ENCODE peak calls at places on chromosomes 6 and 20, in seven cellular contexts. J is uterus, O is H1, N is GM10248, M is psoas muscle, X is GM12865, W is K562. K is an unnamed sample.

GRCh38 chr6:41222045-41222444 is 6.1 kb upstream of the TREML4 start:
- DNase-seq in J (no peak), O (no peak), N (no peak), M (no peak), X (no peak), W (no peak), K (no peak)

GRCh38 chr20:33516882-33517281 is 27.0 kb downstream of the CBFA2T2 start:
- DNase-seq in J (no peak), O (no peak), N (no peak), M (no peak), X (peak; percentile 2), W (no peak), K (peak; percentile 8)

GRCh38 chr6:169619650-169620049 is 82.2 kb downstream of the WDR27 start:
- DNase-seq in J (no peak), O (no peak), N (no peak), M (no peak), X (no peak), W (no peak), K (peak; percentile 58)

GRCh38 chr6:129859524-129859923 is 1.6 kb downstream of the TMEM244 start:
- DNase-seq in J (no peak), O (no peak), N (no peak), M (no peak), X (no peak), W (no peak), K (no peak)

GRCh38 chr6:160043784-160044183 is 74.9 kb downstream of the IGF2R start:
- DNase-seq in J (no peak), O (no peak), N (no peak), M (no peak), X (no peak), W (no peak), K (peak; percentile 21)

GRCh38 chr6:79894939-79895338 is 52.4 kb downstream of the ELOVL4 start:
- DNase-seq in J (no peak), O (no peak), N (no peak), M (no peak), X (no peak), W (no peak), K (peak; percentile 75)

GRCh38 chr20:19889011-19889953 is 127.9 kb upstream of the NAA20 start:
- DNase-seq in J (peak; percentile 60), O (no peak), N (no peak), M (peak; percentile 40), X (no peak), W (no peak), K (peak; percentile 48)

GRCh38 chr6:110517034-110517433 is 40.6 kb upstream of the SLC22A16 start:
- DNase-seq in J (no peak), O (no peak), N (no peak), M (no peak), X (no peak), W (no peak), K (no peak)

GRCh38 chr6:32298632-32299336 is 72.9 kb downstream of the TSBP1 start:
- DNase-seq in J (no peak), O (no peak), N (no peak), M (no peak), X (no peak), W (no peak), K (no peak)

GRCh38 chr6:165231177-165231576 is 78.2 kb downstream of the C6orf118 start:
- DNase-seq in J (no peak), O (no peak), N (no peak), M (no peak), X (no peak), W (no peak), K (no peak)

GRCh38 chr6:123000244-123000770 is 4.3 kb downstream of the CLVS2 start:
- DNase-seq in J (no peak), O (no peak), N (no peak), M (no peak), X (no peak), W (no peak), K (no peak)

GRCh38 chr6:154653853-154654252 is 79.4 kb upstream of the SCAF8 start:
- DNase-seq in J (peak; percentile 73), O (no peak), N (no peak), M (no peak), X (no peak), W (no peak), K (peak; percentile 65)

GRCh38 chr20:9143926-9144325 is 75.0 kb downstream of the PLCB4 start:
- DNase-seq in J (no peak), O (no peak), N (no peak), M (no peak), X (no peak), W (no peak), K (no peak)

GRCh38 chr6:121222656-121223055 is 111.6 kb downstream of the TBC1D32 start:
- DNase-seq in J (no peak), O (no peak), N (no peak), M (no peak), X (no peak), W (no peak), K (peak; percentile 48)

GRCh38 chr6:154386848-154387717 is 30.5 kb upstream of the IPCEF1 start:
- DNase-seq in J (no peak), O (no peak), N (no peak), M (no peak), X (no peak), W (no peak), K (peak; percentile 70)

GRCh38 chr6:166561766-166562165 is 24.7 kb downstream of the RAMACL start:
- DNase-seq in J (peak; percentile 77), O (no peak), N (no peak), M (no peak), X (no peak), W (no peak), K (no peak)

GRCh38 chr20:15200139-15200538 is 862.7 kb upstream of the FLRT3 start:
- DNase-seq in J (no peak), O (no peak), N (peak; percentile 27), M (no peak), X (peak; percentile 79), W (no peak), K (no peak)

GRCh38 chr6:155247618-155248017 is 16.2 kb upstream of the CLDN20 start:
- DNase-seq in J (no peak), O (no peak), N (no peak), M (no peak), X (no peak), W (no peak), K (peak; percentile 22)

GRCh38 chr20:38005866-38006265 is 27.4 kb downstream of the TTI1 start:
- DNase-seq in J (no peak), O (no peak), N (no peak), M (no peak), X (no peak), W (no peak), K (no peak)

GRCh38 chr20:651713-652610 is 1.0 kb downstream of the SRXN1 start:
- DNase-seq in J (no peak), O (no peak), N (no peak), M (no peak), X (peak; percentile 23), W (peak; percentile 58), K (no peak)

GRCh38 chr6:46940433-46941226 is 18.9 kb upstream of the ADGRF5 start:
- DNase-seq in J (no peak), O (no peak), N (no peak), M (no peak), X (no peak), W (no peak), K (no peak)

GRCh38 chr6:73586416-73586974 is 65.7 kb upstream of the EEF1A1 start:
- DNase-seq in J (no peak), O (no peak), N (no peak), M (no peak), X (peak; percentile 9), W (no peak), K (no peak)

GRCh38 chr20:1434571-1435336 is 31.9 kb downstream of the NSFL1C start:
- DNase-seq in J (no peak), O (no peak), N (peak; percentile 53), M (no peak), X (peak; percentile 89), W (peak; percentile 66), K (peak; percentile 83)

GRCh38 chr6:1263039-1263849 is 48.7 kb upstream of the FOXQ1 start:
- DNase-seq in J (no peak), O (no peak), N (no peak), M (no peak), X (no peak), W (no peak), K (peak; percentile 25)
- TF ChIP-seq CTCF in J (no peak), O (peak; percentile 65), N (no peak), M (no peak), X (no peak), W (peak; percentile 26), K (no peak)

GRCh38 chr6:16058188-16058780 is 70.6 kb upstream of the MYLIP start:
- DNase-seq in J (peak; percentile 34), O (no peak), N (no peak), M (no peak), X (no peak), W (no peak), K (peak; percentile 22)

GRCh38 chr6:16059496-16059895 is 69.4 kb upstream of the MYLIP start:
- DNase-seq in J (no peak), O (peak; percentile 39), N (no peak), M (no peak), X (no peak), W (no peak), K (no peak)

GRCh38 chr6:16056263-16056870 is 72.5 kb upstream of the MYLIP start:
- DNase-seq in J (no peak), O (no peak), N (no peak), M (no peak), X (peak; percentile 27), W (no peak), K (no peak)

GRCh38 chr6:16057411-16057810 is 71.5 kb upstream of the MYLIP start:
- DNase-seq in J (no peak), O (no peak), N (no peak), M (no peak), X (no peak), W (no peak), K (no peak)

DNA sequence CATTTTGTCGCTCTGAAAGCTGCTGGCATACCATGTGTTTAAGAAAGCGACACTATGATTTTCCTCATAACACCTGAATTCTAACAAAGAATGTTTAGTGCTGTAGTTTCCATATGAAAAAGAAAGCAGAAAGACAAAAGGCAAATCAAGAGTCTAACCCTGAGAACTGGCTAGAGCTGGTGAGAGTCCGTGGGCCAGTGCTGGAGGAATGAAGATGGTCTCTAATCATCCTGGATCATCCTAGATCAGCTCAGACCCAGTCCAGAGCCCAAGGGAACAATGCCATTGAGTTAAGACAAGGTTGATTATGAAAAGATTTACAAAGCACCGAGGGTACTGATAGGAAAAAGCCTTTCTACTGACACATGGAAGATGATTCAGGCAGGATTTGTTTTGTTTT is 73.0 kb upstream of the MYLIP start:
- DNase-seq in J (no peak), O (no peak), N (no peak), M (no peak), X (no peak), W (no peak), K (no peak)
- TF ChIP-seq CTCF in J (no peak), O (no peak), N (no peak), M (no peak), X (no peak), W (no peak), K (no peak)

GRCh38 chr6:142155895-142156757 is 9.1 kb downstream of the VTA1 start:
- DNase-seq in J (no peak), O (peak; percentile 10), N (no peak), M (no peak), X (no peak), W (peak; percentile 35), K (peak; percentile 33)
- TF ChIP-seq CTCF in J (no peak), O (peak; percentile 20), N (no peak), M (peak; percentile 16), X (no peak), W (no peak), K (peak; percentile 46)

GRCh38 chr6:67560068-67560467 is 1075.0 kb upstream of the ADGRB3 start:
- DNase-seq in J (no peak), O (no peak), N (no peak), M (no peak), X (no peak), W (peak; percentile 11), K (no peak)

GRCh38 chr6:67563671-67564070 is 1071.4 kb upstream of the ADGRB3 start:
- DNase-seq in J (no peak), O (no peak), N (no peak), M (no peak), X (no peak), W (no peak), K (no peak)

GRCh38 chr6:67558985-67559384 is 1076.1 kb upstream of the ADGRB3 start:
- DNase-seq in J (no peak), O (no peak), N (no peak), M (no peak), X (no peak), W (no peak), K (no peak)
- TF ChIP-seq CTCF in J (no peak), O (no peak), N (no peak), M (no peak), X (no peak), W (no peak), K (no peak)

K was measured in MCF 10A.